ENCODE peak calls at places on chromosomes 3 and 15, in six cellular contexts. One of them, this sample, is unnamed.

GRCh38 chr15:52232327-52232726 is 41.1 kb upstream of the GNB5 start:
- DNase-seq in RPMI8226: no peak
- DNase-seq in endothelial cell of umbilical vein: no peak
- DNase-seq in stimulated activated CD4-positive, alpha-beta T cell treated with anti-CD3 and anti-CD28 coated beads, TNF-alpha, amount 100 ng/mL, for 1 hour: no peak
- DNase-seq in hypothalamus: no peak
- DNase-seq in naive thymus-derived CD4-positive, alpha-beta T cell: no peak
- DNase-seq in this sample: no peak

GRCh38 chr3:149641011-149641728 is 16.7 kb downstream of the WWTR1 start:
- DNase-seq in naive thymus-derived CD4-positive, alpha-beta T cell: no peak
- DNase-seq in stimulated activated CD4-positive, alpha-beta T cell treated with anti-CD3 and anti-CD28 coated beads, TNF-alpha, amount 100 ng/mL, for 1 hour: no peak
- DNase-seq in RPMI8226: no peak
- DNase-seq in hypothalamus: no peak
- DNase-seq in endothelial cell of umbilical vein: no peak
- DNase-seq in this sample: no peak

GRCh38 chr3:183385698-183386590 is 42.5 kb downstream of the MCF2L2 start:
- DNase-seq in RPMI8226: peak; percentile 77
- DNase-seq in stimulated activated CD4-positive, alpha-beta T cell treated with anti-CD3 and anti-CD28 coated beads, TNF-alpha, amount 100 ng/mL, for 1 hour: no peak
- DNase-seq in naive thymus-derived CD4-positive, alpha-beta T cell: peak; percentile 42
- DNase-seq in endothelial cell of umbilical vein: peak; percentile 76
- DNase-seq in hypothalamus: no peak
- DNase-seq in this sample: peak; percentile 68

GRCh38 chr15:81575436-81576123 is 201.6 kb upstream of the TMC3 start:
- DNase-seq in hypothalamus: no peak
- DNase-seq in endothelial cell of umbilical vein: peak; percentile 93
- DNase-seq in RPMI8226: no peak
- DNase-seq in stimulated activated CD4-positive, alpha-beta T cell treated with anti-CD3 and anti-CD28 coated beads, TNF-alpha, amount 100 ng/mL, for 1 hour: no peak
- DNase-seq in naive thymus-derived CD4-positive, alpha-beta T cell: no peak
- DNase-seq in this sample: no peak

GRCh38 chr15:41957021-41957897 is 15.1 kb downstream of the EHD4 start:
- DNase-seq in endothelial cell of umbilical vein: peak; percentile 85
- DNase-seq in stimulated activated CD4-positive, alpha-beta T cell treated with anti-CD3 and anti-CD28 coated beads, TNF-alpha, amount 100 ng/mL, for 1 hour: no peak
- DNase-seq in naive thymus-derived CD4-positive, alpha-beta T cell: no peak
- DNase-seq in hypothalamus: no peak
- DNase-seq in RPMI8226: no peak
- DNase-seq in this sample: no peak

GRCh38 chr3:37862219-37862711 is 585 bp downstream of the CTDSPL start:
- DNase-seq in endothelial cell of umbilical vein: no peak
- DNase-seq in RPMI8226: no peak
- DNase-seq in stimulated activated CD4-positive, alpha-beta T cell treated with anti-CD3 and anti-CD28 coated beads, TNF-alpha, amount 100 ng/mL, for 1 hour: peak; percentile 41
- DNase-seq in hypothalamus: no peak
- DNase-seq in naive thymus-derived CD4-positive, alpha-beta T cell: no peak
- DNase-seq in this sample: no peak

GRCh38 chr3:105997800-105998526 is 129.2 kb upstream of the CBLB start:
- DNase-seq in stimulated activated CD4-positive, alpha-beta T cell treated with anti-CD3 and anti-CD28 coated beads, TNF-alpha, amount 100 ng/mL, for 1 hour: no peak
- DNase-seq in naive thymus-derived CD4-positive, alpha-beta T cell: no peak
- DNase-seq in endothelial cell of umbilical vein: no peak
- DNase-seq in RPMI8226: no peak
- DNase-seq in hypothalamus: no peak
- DNase-seq in this sample: peak; percentile 82

GRCh38 chr3:53812434-53812833 is 33.8 kb downstream of the CHDH start:
- DNase-seq in naive thymus-derived CD4-positive, alpha-beta T cell: no peak
- DNase-seq in hypothalamus: no peak
- DNase-seq in stimulated activated CD4-positive, alpha-beta T cell treated with anti-CD3 and anti-CD28 coated beads, TNF-alpha, amount 100 ng/mL, for 1 hour: no peak
- DNase-seq in endothelial cell of umbilical vein: no peak
- DNase-seq in RPMI8226: no peak
- DNase-seq in this sample: no peak

GRCh38 chr3:50278868-50279224 is at the start of gene LSMEM2:
- DNase-seq in naive thymus-derived CD4-positive, alpha-beta T cell: no peak
- DNase-seq in RPMI8226: no peak
- DNase-seq in stimulated activated CD4-positive, alpha-beta T cell treated with anti-CD3 and anti-CD28 coated beads, TNF-alpha, amount 100 ng/mL, for 1 hour: no peak
- DNase-seq in endothelial cell of umbilical vein: no peak
- DNase-seq in hypothalamus: no peak
- DNase-seq in this sample: no peak

GRCh38 chr15:90497912-90498311 is 31.8 kb upstream of the CRTC3 start:
- DNase-seq in naive thymus-derived CD4-positive, alpha-beta T cell: no peak
- DNase-seq in stimulated activated CD4-positive, alpha-beta T cell treated with anti-CD3 and anti-CD28 coated beads, TNF-alpha, amount 100 ng/mL, for 1 hour: no peak
- DNase-seq in hypothalamus: no peak
- DNase-seq in endothelial cell of umbilical vein: no peak
- DNase-seq in RPMI8226: no peak
- DNase-seq in this sample: no peak

GRCh38 chr3:51942603-51943450 is 664 bp downstream of the PARP3 start:
- DNase-seq in naive thymus-derived CD4-positive, alpha-beta T cell: no peak
- DNase-seq in RPMI8226: peak; percentile 89
- DNase-seq in hypothalamus: no peak
- DNase-seq in endothelial cell of umbilical vein: peak; percentile 23
- DNase-seq in stimulated activated CD4-positive, alpha-beta T cell treated with anti-CD3 and anti-CD28 coated beads, TNF-alpha, amount 100 ng/mL, for 1 hour: peak; percentile 38
- DNase-seq in this sample: peak; percentile 90

GRCh38 chr3:108489776-108490175 is 20.6 kb downstream of the MYH15 start:
- DNase-seq in stimulated activated CD4-positive, alpha-beta T cell treated with anti-CD3 and anti-CD28 coated beads, TNF-alpha, amount 100 ng/mL, for 1 hour: no peak
- DNase-seq in endothelial cell of umbilical vein: peak; percentile 75
- DNase-seq in hypothalamus: no peak
- DNase-seq in naive thymus-derived CD4-positive, alpha-beta T cell: peak; percentile 43
- DNase-seq in RPMI8226: peak; percentile 48
- DNase-seq in this sample: no peak

GRCh38 chr3:78645628-78646310 is 1122.0 kb downstream of the ROBO1 start:
- DNase-seq in RPMI8226: peak; percentile 66
- DNase-seq in naive thymus-derived CD4-positive, alpha-beta T cell: no peak
- DNase-seq in stimulated activated CD4-positive, alpha-beta T cell treated with anti-CD3 and anti-CD28 coated beads, TNF-alpha, amount 100 ng/mL, for 1 hour: no peak
- DNase-seq in hypothalamus: no peak
- DNase-seq in endothelial cell of umbilical vein: peak; percentile 84
- DNase-seq in this sample: no peak

GRCh38 chr3:15495461-15496340 is 25.8 kb downstream of the COLQ start:
- DNase-seq in naive thymus-derived CD4-positive, alpha-beta T cell: no peak
- DNase-seq in stimulated activated CD4-positive, alpha-beta T cell treated with anti-CD3 and anti-CD28 coated beads, TNF-alpha, amount 100 ng/mL, for 1 hour: no peak
- DNase-seq in RPMI8226: no peak
- DNase-seq in endothelial cell of umbilical vein: no peak
- DNase-seq in hypothalamus: no peak
- DNase-seq in this sample: no peak

GRCh38 chr15:99450896-99451358 is 114.9 kb upstream of the MEF2A start:
- DNase-seq in RPMI8226: peak; percentile 76
- DNase-seq in endothelial cell of umbilical vein: peak; percentile 75
- DNase-seq in stimulated activated CD4-positive, alpha-beta T cell treated with anti-CD3 and anti-CD28 coated beads, TNF-alpha, amount 100 ng/mL, for 1 hour: peak; percentile 37
- DNase-seq in naive thymus-derived CD4-positive, alpha-beta T cell: peak; percentile 31
- DNase-seq in hypothalamus: no peak
- DNase-seq in this sample: peak; percentile 92

GRCh38 chr15:81548350-81549116 is 174.5 kb upstream of the TMC3 start:
- DNase-seq in hypothalamus: no peak
- DNase-seq in naive thymus-derived CD4-positive, alpha-beta T cell: no peak
- DNase-seq in RPMI8226: no peak
- DNase-seq in stimulated activated CD4-positive, alpha-beta T cell treated with anti-CD3 and anti-CD28 coated beads, TNF-alpha, amount 100 ng/mL, for 1 hour: no peak
- DNase-seq in endothelial cell of umbilical vein: no peak
- DNase-seq in this sample: no peak

GRCh38 chr3:78736863-78737262 is 1030.9 kb downstream of the ROBO1 start:
- DNase-seq in RPMI8226: no peak
- DNase-seq in naive thymus-derived CD4-positive, alpha-beta T cell: no peak
- DNase-seq in endothelial cell of umbilical vein: no peak
- DNase-seq in stimulated activated CD4-positive, alpha-beta T cell treated with anti-CD3 and anti-CD28 coated beads, TNF-alpha, amount 100 ng/mL, for 1 hour: no peak
- DNase-seq in hypothalamus: no peak
- DNase-seq in this sample: no peak

GRCh38 chr15:26260517-26261133 is 397.5 kb upstream of the ATP10A start:
- DNase-seq in endothelial cell of umbilical vein: no peak
- DNase-seq in RPMI8226: peak; percentile 54
- DNase-seq in stimulated activated CD4-positive, alpha-beta T cell treated with anti-CD3 and anti-CD28 coated beads, TNF-alpha, amount 100 ng/mL, for 1 hour: peak; percentile 3
- DNase-seq in naive thymus-derived CD4-positive, alpha-beta T cell: no peak
- DNase-seq in hypothalamus: no peak
- DNase-seq in this sample: no peak

GRCh38 chr15:40256642-40257235 is 17.9 kb downstream of the PAK6 start:
- DNase-seq in RPMI8226: no peak
- DNase-seq in naive thymus-derived CD4-positive, alpha-beta T cell: no peak
- DNase-seq in stimulated activated CD4-positive, alpha-beta T cell treated with anti-CD3 and anti-CD28 coated beads, TNF-alpha, amount 100 ng/mL, for 1 hour: no peak
- DNase-seq in hypothalamus: no peak
- DNase-seq in endothelial cell of umbilical vein: no peak
- DNase-seq in this sample: no peak

GRCh38 chr3:123807820-123808219 is 76.3 kb downstream of the MYLK start:
- DNase-seq in hypothalamus: no peak
- DNase-seq in RPMI8226: peak; percentile 61
- DNase-seq in endothelial cell of umbilical vein: peak; percentile 25
- DNase-seq in stimulated activated CD4-positive, alpha-beta T cell treated with anti-CD3 and anti-CD28 coated beads, TNF-alpha, amount 100 ng/mL, for 1 hour: no peak
- DNase-seq in naive thymus-derived CD4-positive, alpha-beta T cell: no peak
- DNase-seq in this sample: no peak

GRCh38 chr15:100572362-100572983 is 29.5 kb downstream of the LINS1 start:
- DNase-seq in naive thymus-derived CD4-positive, alpha-beta T cell: peak; percentile 22
- DNase-seq in stimulated activated CD4-positive, alpha-beta T cell treated with anti-CD3 and anti-CD28 coated beads, TNF-alpha, amount 100 ng/mL, for 1 hour: no peak
- DNase-seq in endothelial cell of umbilical vein: peak; percentile 16
- DNase-seq in hypothalamus: no peak
- DNase-seq in RPMI8226: no peak
- DNase-seq in this sample: no peak

GRCh38 chr15:66743703-66744536 is 41.9 kb downstream of the SMAD6 start:
- DNase-seq in stimulated activated CD4-positive, alpha-beta T cell treated with anti-CD3 and anti-CD28 coated beads, TNF-alpha, amount 100 ng/mL, for 1 hour: no peak
- DNase-seq in hypothalamus: no peak
- DNase-seq in endothelial cell of umbilical vein: no peak
- DNase-seq in naive thymus-derived CD4-positive, alpha-beta T cell: no peak
- DNase-seq in RPMI8226: no peak
- DNase-seq in this sample: no peak

GRCh38 chr3:167241048-167241845 is 138.8 kb downstream of the ZBBX start:
- DNase-seq in stimulated activated CD4-positive, alpha-beta T cell treated with anti-CD3 and anti-CD28 coated beads, TNF-alpha, amount 100 ng/mL, for 1 hour: no peak
- DNase-seq in hypothalamus: no peak
- DNase-seq in endothelial cell of umbilical vein: no peak
- DNase-seq in naive thymus-derived CD4-positive, alpha-beta T cell: no peak
- DNase-seq in RPMI8226: no peak
- DNase-seq in this sample: no peak

GRCh38 chr3:105869982-105870381 is 1.2 kb upstream of the CBLB start:
- DNase-seq in endothelial cell of umbilical vein: no peak
- DNase-seq in naive thymus-derived CD4-positive, alpha-beta T cell: no peak
- DNase-seq in RPMI8226: no peak
- DNase-seq in stimulated activated CD4-positive, alpha-beta T cell treated with anti-CD3 and anti-CD28 coated beads, TNF-alpha, amount 100 ng/mL, for 1 hour: no peak
- DNase-seq in hypothalamus: no peak
- DNase-seq in this sample: no peak

GRCh38 chr15:76161153-76162049 is 101.6 kb downstream of the TMEM266 start:
- DNase-seq in RPMI8226: no peak
- DNase-seq in endothelial cell of umbilical vein: no peak
- DNase-seq in naive thymus-derived CD4-positive, alpha-beta T cell: no peak
- DNase-seq in hypothalamus: no peak
- DNase-seq in stimulated activated CD4-positive, alpha-beta T cell treated with anti-CD3 and anti-CD28 coated beads, TNF-alpha, amount 100 ng/mL, for 1 hour: no peak
- DNase-seq in this sample: no peak

GRCh38 chr3:151772825-151773480 is 39.2 kb downstream of the AADACL2 start:
- DNase-seq in stimulated activated CD4-positive, alpha-beta T cell treated with anti-CD3 and anti-CD28 coated beads, TNF-alpha, amount 100 ng/mL, for 1 hour: no peak
- DNase-seq in naive thymus-derived CD4-positive, alpha-beta T cell: no peak
- DNase-seq in hypothalamus: no peak
- DNase-seq in RPMI8226: no peak
- DNase-seq in endothelial cell of umbilical vein: no peak
- DNase-seq in this sample: no peak

GRCh38 chr3:184450542-184450941 is 70.7 kb downstream of the CHRD start:
- DNase-seq in stimulated activated CD4-positive, alpha-beta T cell treated with anti-CD3 and anti-CD28 coated beads, TNF-alpha, amount 100 ng/mL, for 1 hour: no peak
- DNase-seq in endothelial cell of umbilical vein: no peak
- DNase-seq in naive thymus-derived CD4-positive, alpha-beta T cell: no peak
- DNase-seq in hypothalamus: no peak
- DNase-seq in RPMI8226: no peak
- DNase-seq in this sample: peak; percentile 71

GRCh38 chr3:30751610-30752299 is 142.7 kb downstream of the GADL1 start:
- DNase-seq in RPMI8226: no peak
- DNase-seq in naive thymus-derived CD4-positive, alpha-beta T cell: peak; percentile 38
- DNase-seq in hypothalamus: no peak
- DNase-seq in stimulated activated CD4-positive, alpha-beta T cell treated with anti-CD3 and anti-CD28 coated beads, TNF-alpha, amount 100 ng/mL, for 1 hour: peak; percentile 40
- DNase-seq in endothelial cell of umbilical vein: peak; percentile 78
- DNase-seq in this sample: no peak

GRCh38 chr3:12833226-12834161 is 7.9 kb downstream of the RPL32 start:
- DNase-seq in naive thymus-derived CD4-positive, alpha-beta T cell: no peak
- DNase-seq in hypothalamus: no peak
- DNase-seq in endothelial cell of umbilical vein: no peak
- DNase-seq in stimulated activated CD4-positive, alpha-beta T cell treated with anti-CD3 and anti-CD28 coated beads, TNF-alpha, amount 100 ng/mL, for 1 hour: no peak
- DNase-seq in RPMI8226: no peak
- DNase-seq in this sample: no peak

GRCh38 chr3:62586356-62586755 is 213.0 kb upstream of the FEZF2 start:
- DNase-seq in RPMI8226: no peak
- DNase-seq in naive thymus-derived CD4-positive, alpha-beta T cell: no peak
- DNase-seq in endothelial cell of umbilical vein: no peak
- DNase-seq in stimulated activated CD4-positive, alpha-beta T cell treated with anti-CD3 and anti-CD28 coated beads, TNF-alpha, amount 100 ng/mL, for 1 hour: no peak
- DNase-seq in hypothalamus: no peak
- DNase-seq in this sample: no peak

GRCh38 chr15:31516874-31517273 is 190.2 kb downstream of the KLF13 start:
- DNase-seq in hypothalamus: no peak
- DNase-seq in naive thymus-derived CD4-positive, alpha-beta T cell: no peak
- DNase-seq in stimulated activated CD4-positive, alpha-beta T cell treated with anti-CD3 and anti-CD28 coated beads, TNF-alpha, amount 100 ng/mL, for 1 hour: no peak
- DNase-seq in endothelial cell of umbilical vein: no peak
- DNase-seq in RPMI8226: no peak
- DNase-seq in this sample: no peak

GRCh38 chr15:99121207-99121606 is 16.3 kb downstream of the SYNM start:
- DNase-seq in hypothalamus: no peak
- DNase-seq in RPMI8226: no peak
- DNase-seq in stimulated activated CD4-positive, alpha-beta T cell treated with anti-CD3 and anti-CD28 coated beads, TNF-alpha, amount 100 ng/mL, for 1 hour: no peak
- DNase-seq in naive thymus-derived CD4-positive, alpha-beta T cell: no peak
- DNase-seq in endothelial cell of umbilical vein: no peak
- DNase-seq in this sample: no peak

GRCh38 chr15:80450811-80451321 is 46.7 kb downstream of the ARNT2 start:
- DNase-seq in RPMI8226: no peak
- DNase-seq in endothelial cell of umbilical vein: no peak
- DNase-seq in naive thymus-derived CD4-positive, alpha-beta T cell: no peak
- DNase-seq in stimulated activated CD4-positive, alpha-beta T cell treated with anti-CD3 and anti-CD28 coated beads, TNF-alpha, amount 100 ng/mL, for 1 hour: no peak
- DNase-seq in hypothalamus: no peak
- DNase-seq in this sample: no peak

GRCh38 chr3:170751083-170751893 is 118.7 kb downstream of the RPL22L1 start:
- DNase-seq in stimulated activated CD4-positive, alpha-beta T cell treated with anti-CD3 and anti-CD28 coated beads, TNF-alpha, amount 100 ng/mL, for 1 hour: no peak
- DNase-seq in hypothalamus: no peak
- DNase-seq in endothelial cell of umbilical vein: peak; percentile 95
- DNase-seq in naive thymus-derived CD4-positive, alpha-beta T cell: no peak
- DNase-seq in RPMI8226: no peak
- DNase-seq in this sample: peak; percentile 55